ENCODE peak calls at places on chromosomes 13 and 19, in nine cellular contexts. F is left lung; R is effector memory CD8-positive, alpha-beta T cell; I is dorsolateral prefrontal cortex; V is NCI-H1092; O is endodermal cell; H is myocyte; K is spleen; B is left colon. M is an unnamed sample.

GRCh38 chr13:114226088-114226487 is 8.6 kb upstream of the CDC16 start:
- DNase-seq in F (no peak), B (no peak), R (peak), O (no peak), H (no peak), V (no peak), I (no peak), K (no peak), M (no peak)

GRCh38 chr13:33034897-33035296 is 18.7 kb downstream of the KL start:
- DNase-seq in K (no peak), B (no peak), I (no peak), O (no peak), V (no peak), H (no peak), R (no peak), F (no peak), M (no peak)

GRCh38 chr13:30149248-30149647 is 158.1 kb downstream of the KATNAL1 start:
- DNase-seq in V (no peak), K (peak), F (no peak), H (no peak), B (no peak), O (no peak), R (no peak), I (no peak), M (no peak)

GRCh38 chr13:27289016-27289665 is 18.5 kb downstream of the RASL11A start:
- DNase-seq in H (no peak), F (no peak), I (no peak), R (no peak), K (no peak), O (no peak), V (no peak), B (no peak), M (no peak)

GRCh38 chr19:1884291-1884718 is 991 bp downstream of the ABHD17A start:
- DNase-seq in H (no peak), F (no peak), I (no peak), B (peak), R (peak), V (no peak), K (no peak), O (peak), M (no peak)

GRCh38 chr13:95624020-95624419 is 20.5 kb downstream of the DZIP1 start:
- DNase-seq in I (no peak), R (peak), K (no peak), V (peak), F (no peak), B (no peak), O (peak), H (peak), M (peak)

GRCh38 chr19:10271543-10272086 is 695 bp downstream of the ICAM1 start:
- DNase-seq in B (no peak), V (no peak), K (no peak), R (peak), F (no peak), O (no peak), H (no peak), I (no peak), M (peak)

GRCh38 chr19:5719961-5720790 is at the start of the genes CATSPERD and LONP1:
- DNase-seq in K (peak), B (peak), V (peak), R (peak), I (peak), F (peak), O (peak), H (peak), M (peak)

GRCh38 chr13:89401209-89401810 is 1730.1 kb downstream of the SLITRK5 start:
- DNase-seq in V (no peak), I (no peak), R (no peak), O (no peak), H (peak), B (no peak), F (no peak), K (no peak), M (peak)

GRCh38 chr13:71727036-71727435 is 140.0 kb downstream of the DACH1 start:
- DNase-seq in B (no peak), V (no peak), H (no peak), R (no peak), F (no peak), I (no peak), O (no peak), K (no peak), M (no peak)

M was measured in dermis blood vessel endothelial cell.